ENCODE peak calls at places on chromosomes 5 and 9, in eight cellular contexts. One of them, this sample, is unnamed.

GRCh38 chr9:124392855-124393460 is 22.3 kb downstream of the PSMB7 start:
- DNase-seq in activated T-cell treated with anti-CD3 and anti-CD28 coated beads for 24 hours: no peak
- DNase-seq in kidney: no peak
- DNase-seq in NCI-H1417: peak; percentile 53
- DNase-seq in prostate gland: no peak
- DNase-seq in Ammon's horn: peak; percentile 90
- DNase-seq in left kidney: peak; percentile 49
- DNase-seq in heart left ventricle: no peak
- DNase-seq in this sample: no peak

GRCh38 chr5:103849934-103850333 is 287.3 kb upstream of the NUDT12 start:
- DNase-seq in activated T-cell treated with anti-CD3 and anti-CD28 coated beads for 24 hours: no peak
- DNase-seq in kidney: no peak
- DNase-seq in NCI-H1417: no peak
- DNase-seq in prostate gland: no peak
- DNase-seq in Ammon's horn: no peak
- DNase-seq in left kidney: no peak
- DNase-seq in heart left ventricle: no peak
- DNase-seq in this sample: no peak

GRCh38 chr5:64635056-64635686 is 55.1 kb upstream of the SHISAL2B start:
- DNase-seq in activated T-cell treated with anti-CD3 and anti-CD28 coated beads for 24 hours: no peak
- DNase-seq in kidney: no peak
- DNase-seq in NCI-H1417: peak; percentile 58
- DNase-seq in prostate gland: no peak
- DNase-seq in Ammon's horn: no peak
- DNase-seq in left kidney: peak; percentile 34
- DNase-seq in heart left ventricle: no peak
- DNase-seq in this sample: no peak

GRCh38 chr9:96612105-96612965 is 7.3 kb downstream of the CDC14B start:
- DNase-seq in activated T-cell treated with anti-CD3 and anti-CD28 coated beads for 24 hours: no peak
- DNase-seq in kidney: no peak
- DNase-seq in NCI-H1417: peak; percentile 80
- DNase-seq in prostate gland: peak; percentile 34
- DNase-seq in Ammon's horn: peak; percentile 97
- DNase-seq in left kidney: peak; percentile 60
- DNase-seq in heart left ventricle: peak; percentile 66
- DNase-seq in this sample: no peak

GRCh38 chr9:126365780-126366179 is 39.2 kb downstream of the MVB12B start:
- DNase-seq in activated T-cell treated with anti-CD3 and anti-CD28 coated beads for 24 hours: no peak
- DNase-seq in kidney: no peak
- DNase-seq in NCI-H1417: no peak
- DNase-seq in prostate gland: no peak
- DNase-seq in Ammon's horn: no peak
- DNase-seq in left kidney: no peak
- DNase-seq in heart left ventricle: no peak
- DNase-seq in this sample: no peak

GRCh38 chr9:84512493-84512892 is 157.0 kb upstream of the NTRK2 start:
- DNase-seq in activated T-cell treated with anti-CD3 and anti-CD28 coated beads for 24 hours: no peak
- DNase-seq in kidney: no peak
- DNase-seq in NCI-H1417: peak; percentile 21
- DNase-seq in prostate gland: no peak
- DNase-seq in Ammon's horn: no peak
- DNase-seq in left kidney: no peak
- DNase-seq in heart left ventricle: no peak
- DNase-seq in this sample: no peak

GRCh38 chr5:120604898-120605297 is 140.8 kb downstream of the PRR16 start:
- DNase-seq in activated T-cell treated with anti-CD3 and anti-CD28 coated beads for 24 hours: no peak
- DNase-seq in kidney: no peak
- DNase-seq in NCI-H1417: no peak
- DNase-seq in prostate gland: no peak
- DNase-seq in Ammon's horn: no peak
- DNase-seq in left kidney: no peak
- DNase-seq in heart left ventricle: no peak
- DNase-seq in this sample: no peak

GRCh38 chr5:105640328-105640727 is 2030.4 kb downstream of the EFNA5 start:
- DNase-seq in activated T-cell treated with anti-CD3 and anti-CD28 coated beads for 24 hours: no peak
- DNase-seq in kidney: no peak
- DNase-seq in NCI-H1417: no peak
- DNase-seq in prostate gland: no peak
- DNase-seq in Ammon's horn: no peak
- DNase-seq in left kidney: no peak
- DNase-seq in heart left ventricle: peak; percentile 28
- DNase-seq in this sample: no peak

GRCh38 chr5:148027505-148027904 is 36.3 kb upstream of the SPINK5 start:
- DNase-seq in activated T-cell treated with anti-CD3 and anti-CD28 coated beads for 24 hours: no peak
- DNase-seq in kidney: no peak
- DNase-seq in NCI-H1417: no peak
- DNase-seq in prostate gland: no peak
- DNase-seq in Ammon's horn: no peak
- DNase-seq in left kidney: no peak
- DNase-seq in heart left ventricle: no peak
- DNase-seq in this sample: no peak

GRCh38 chr5:168706655-168707069 is 127.5 kb upstream of the PANK3 start:
- DNase-seq in activated T-cell treated with anti-CD3 and anti-CD28 coated beads for 24 hours: no peak
- DNase-seq in kidney: no peak
- DNase-seq in NCI-H1417: peak; percentile 33
- DNase-seq in prostate gland: no peak
- DNase-seq in Ammon's horn: peak; percentile 68
- DNase-seq in left kidney: peak; percentile 79
- DNase-seq in heart left ventricle: no peak
- DNase-seq in this sample: no peak

GRCh38 chr9:25678147-25678666 is at the start of gene TUSC1:
- DNase-seq in activated T-cell treated with anti-CD3 and anti-CD28 coated beads for 24 hours: no peak
- DNase-seq in kidney: peak; percentile 97
- DNase-seq in NCI-H1417: peak; percentile 62
- DNase-seq in prostate gland: peak; percentile 74
- DNase-seq in Ammon's horn: peak; percentile 81
- DNase-seq in left kidney: peak; percentile 93
- DNase-seq in heart left ventricle: peak; percentile 87
- DNase-seq in this sample: peak; percentile 31

GRCh38 chr5:151707566-151707965 is 20.9 kb upstream of the SPARC start:
- DNase-seq in activated T-cell treated with anti-CD3 and anti-CD28 coated beads for 24 hours: no peak
- DNase-seq in kidney: no peak
- DNase-seq in NCI-H1417: no peak
- DNase-seq in prostate gland: no peak
- DNase-seq in Ammon's horn: no peak
- DNase-seq in left kidney: peak; percentile 70
- DNase-seq in heart left ventricle: no peak
- DNase-seq in this sample: no peak

GRCh38 chr9:97243606-97244005 is 63.9 kb upstream of the CCDC180 start:
- DNase-seq in activated T-cell treated with anti-CD3 and anti-CD28 coated beads for 24 hours: no peak
- DNase-seq in kidney: no peak
- DNase-seq in NCI-H1417: no peak
- DNase-seq in prostate gland: no peak
- DNase-seq in Ammon's horn: no peak
- DNase-seq in left kidney: no peak
- DNase-seq in heart left ventricle: no peak
- DNase-seq in this sample: no peak

GRCh38 chr9:132554755-132555154 is 27.7 kb upstream of the BARHL1 start:
- DNase-seq in activated T-cell treated with anti-CD3 and anti-CD28 coated beads for 24 hours: no peak
- DNase-seq in kidney: no peak
- DNase-seq in NCI-H1417: no peak
- DNase-seq in prostate gland: no peak
- DNase-seq in Ammon's horn: no peak
- DNase-seq in left kidney: no peak
- DNase-seq in heart left ventricle: no peak
- DNase-seq in this sample: no peak

GRCh38 chr5:121783700-121784099 is 68.0 kb upstream of the FTMT start:
- DNase-seq in activated T-cell treated with anti-CD3 and anti-CD28 coated beads for 24 hours: no peak
- DNase-seq in kidney: no peak
- DNase-seq in NCI-H1417: no peak
- DNase-seq in prostate gland: no peak
- DNase-seq in Ammon's horn: no peak
- DNase-seq in left kidney: no peak
- DNase-seq in heart left ventricle: no peak
- DNase-seq in this sample: no peak

GRCh38 chr9:40907657-40908624 is 220.5 kb downstream of the FOXD4L6 start:
- DNase-seq in activated T-cell treated with anti-CD3 and anti-CD28 coated beads for 24 hours: no peak
- DNase-seq in kidney: no peak
- DNase-seq in NCI-H1417: no peak
- DNase-seq in prostate gland: no peak
- DNase-seq in Ammon's horn: no peak
- DNase-seq in left kidney: no peak
- DNase-seq in heart left ventricle: no peak
- DNase-seq in this sample: no peak

GRCh38 chr5:73938280-73938937 is 312.4 kb downstream of the ARHGEF28 start:
- DNase-seq in activated T-cell treated with anti-CD3 and anti-CD28 coated beads for 24 hours: no peak
- DNase-seq in kidney: no peak
- DNase-seq in NCI-H1417: no peak
- DNase-seq in prostate gland: no peak
- DNase-seq in Ammon's horn: no peak
- DNase-seq in left kidney: no peak
- DNase-seq in heart left ventricle: no peak
- DNase-seq in this sample: no peak

GRCh38 chr9:98656536-98656935 is 52.2 kb downstream of the GABBR2 start:
- DNase-seq in activated T-cell treated with anti-CD3 and anti-CD28 coated beads for 24 hours: no peak
- DNase-seq in kidney: no peak
- DNase-seq in NCI-H1417: no peak
- DNase-seq in prostate gland: no peak
- DNase-seq in Ammon's horn: no peak
- DNase-seq in left kidney: no peak
- DNase-seq in heart left ventricle: no peak
- DNase-seq in this sample: no peak

GRCh38 chr9:26811106-26811505 is 81.5 kb downstream of the CAAP1 start:
- DNase-seq in activated T-cell treated with anti-CD3 and anti-CD28 coated beads for 24 hours: no peak
- DNase-seq in kidney: no peak
- DNase-seq in NCI-H1417: no peak
- DNase-seq in prostate gland: no peak
- DNase-seq in Ammon's horn: no peak
- DNase-seq in left kidney: no peak
- DNase-seq in heart left ventricle: no peak
- DNase-seq in this sample: no peak

GRCh38 chr5:1942630-1943029 is 59.9 kb upstream of the IRX4 start:
- DNase-seq in activated T-cell treated with anti-CD3 and anti-CD28 coated beads for 24 hours: no peak
- DNase-seq in kidney: no peak
- DNase-seq in NCI-H1417: no peak
- DNase-seq in prostate gland: no peak
- DNase-seq in Ammon's horn: no peak
- DNase-seq in left kidney: no peak
- DNase-seq in heart left ventricle: no peak
- DNase-seq in this sample: no peak